ENCODE peak calls at places on chromosome 14, in six cellular contexts. A, E, X, P, M and F are unnamed samples.

GRCh38 chr14:102486513-102487203 is 22.9 kb downstream of the ANKRD9 start:
- DNase-seq in A (no peak), E (no peak), X (no peak), P (no peak), M (no peak), F (no peak)

GRCh38 chr14:68416156-68416555 is 376.7 kb downstream of the ZFP36L1 start:
- DNase-seq in A (no peak), E (no peak), X (no peak), P (no peak), M (no peak), F (no peak)

GRCh38 chr14:75849496-75849895 is 132.3 kb downstream of the TGFB3 start:
- DNase-seq in A (no peak), E (no peak), X (no peak), P (no peak), M (no peak), F (no peak)

GRCh38 chr14:50658203-50658602 is 9.9 kb downstream of the SAV1 start:
- DNase-seq in A (peak), E (no peak), X (no peak), P (peak), M (no peak), F (peak)

GRCh38 chr14:51652168-51653095 is 722 bp downstream of the FRMD6 start:
- DNase-seq in A (no peak), E (peak), X (no peak), P (peak), M (peak), F (no peak)

GRCh38 chr14:75046899-75047298 is 4.4 kb downstream of the MLH3 start:
- DNase-seq in A (peak), E (no peak), X (no peak), P (no peak), M (no peak), F (peak)

GRCh38 chr14:104537613-104537988 is 42.0 kb upstream of the C14orf180 start:
- DNase-seq in A (no peak), E (no peak), X (no peak), P (no peak), M (no peak), F (no peak)

GRCh38 chr14:21860172-21860571 is 186.6 kb upstream of the OR4E1 start:
- DNase-seq in A (peak), E (peak), X (peak), P (peak), M (peak), F (no peak)

GRCh38 chr14:29846339-29847129 is 81.1 kb downstream of the PRKD1 start:
- DNase-seq in A (no peak), E (no peak), X (no peak), P (no peak), M (no peak), F (peak)

GRCh38 chr14:102499401-102500189 is 10.0 kb downstream of the ANKRD9 start:
- DNase-seq in A (no peak), E (no peak), X (no peak), P (no peak), M (no peak), F (no peak)

GRCh38 chr14:97703006-97703760 is 906.0 kb downstream of the VRK1 start:
- DNase-seq in A (no peak), E (no peak), X (no peak), P (no peak), M (no peak), F (no peak)

GRCh38 chr14:88380405-88380804 is 5.1 kb upstream of the SPATA7 start:
- DNase-seq in A (peak), E (peak), X (peak), P (no peak), M (no peak), F (peak)
- TF ChIP-seq CTCF in A (peak), E (peak), X (no peak), P (no peak), M (no peak), F (peak)

GRCh38 chr14:55535521-55536207 is 44.3 kb upstream of the KTN1 start:
- DNase-seq in A (no peak), E (no peak), X (no peak), P (no peak), M (no peak), F (peak)

GRCh38 chr14:55533960-55534359 is 46.0 kb upstream of the KTN1 start:
- DNase-seq in A (no peak), E (no peak), X (no peak), P (no peak), M (no peak), F (no peak)

GRCh38 chr14:55536208-55536708 is 43.7 kb upstream of the KTN1 start:
- DNase-seq in A (no peak), E (no peak), X (no peak), P (no peak), M (no peak), F (no peak)

GRCh38 chr14:55530464-55530863 is 49.5 kb upstream of the KTN1 start:
- DNase-seq in A (no peak), E (no peak), X (no peak), P (no peak), M (no peak), F (no peak)

GRCh38 chr14:55532645-55533309 is 47.2 kb upstream of the KTN1 start:
- DNase-seq in A (no peak), E (no peak), X (no peak), P (no peak), M (no peak), F (no peak)
- TF ChIP-seq CTCF in A (no peak), E (no peak), X (no peak), P (no peak), M (peak), F (no peak)

GRCh38 chr14:100540141-100540925 is 46.9 kb downstream of the BEGAIN start:
- DNase-seq in A (no peak), E (no peak), X (no peak), P (peak), M (peak), F (no peak)
- TF ChIP-seq CTCF in A (peak), E (no peak), X (no peak), P (peak), M (peak), F (peak)

GRCh38 chr14:32693114-32693513 is 245.6 kb upstream of the NPAS3 start:
- DNase-seq in A (peak), E (no peak), X (no peak), P (no peak), M (no peak), F (peak)
- TF ChIP-seq CTCF in A (no peak), E (no peak), X (no peak), P (no peak), M (no peak), F (no peak)

DNA sequence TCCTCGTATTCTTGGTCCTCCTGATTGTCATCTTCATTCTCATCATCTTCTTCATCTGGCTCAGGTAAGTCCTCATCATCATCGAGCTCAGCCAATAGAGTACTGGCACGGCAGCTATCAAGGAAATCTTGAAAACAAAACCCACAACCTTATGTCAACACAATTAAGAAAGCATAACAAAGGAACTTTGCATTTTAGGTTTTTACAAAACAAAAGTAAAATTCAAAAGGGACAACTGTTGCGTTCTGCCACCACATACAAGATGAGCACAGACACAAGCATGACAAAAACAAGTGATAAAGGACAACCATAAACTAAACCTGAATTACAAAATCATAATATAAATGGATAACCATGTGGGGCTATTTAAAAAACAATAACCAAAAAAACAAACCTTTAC is 84.7 kb downstream of the HECTD1 start:
- DNase-seq in A (no peak), E (no peak), X (no peak), P (no peak), M (no peak), F (no peak)
- TF ChIP-seq CTCF in A (no peak), E (no peak), X (no peak), P (no peak), M (no peak), F (no peak)